ENCODE peak calls at places on chromosome 14, in nine cellular contexts. M is heart right ventricle; R is pancreas; U is lung; V is stomach; I is CD8-positive, alpha-beta T cell; Q is PC-9; A is GM23248; D is colonic mucosa. W is an unnamed sample. For H3K4me1, the result is how much of the 10 kb centered on the place peaks cover.

GRCh38 chr14:51727526-51727925 is 75.8 kb downstream of the FRMD6 start:
- DNase-seq in D (no peak), U (no peak), V (no peak), I (no peak), M (no peak), Q (no peak), A (peak), R (no peak), W (no peak)

GRCh38 chr14:48398675-48399282 is 723.4 kb upstream of the MDGA2 start:
- DNase-seq in D (no peak), U (no peak), Q (no peak), V (no peak), I (no peak), R (no peak), M (no peak), A (peak), W (no peak)

GRCh38 chr14:100714205-100714781 is 12.4 kb upstream of the DLK1 start:
- DNase-seq in I (no peak), V (no peak), Q (no peak), M (no peak), R (no peak), A (peak), U (no peak), D (no peak), W (no peak)

GRCh38 chr14:77508249-77508648 is 9.6 kb upstream of the ISM2 start:
- DNase-seq in I (no peak), Q (peak), R (no peak), M (no peak), D (no peak), U (no peak), V (no peak), A (peak), W (no peak)

GRCh38 chr14:42293180-42293579 is 686.5 kb downstream of the LRFN5 start:
- DNase-seq in I (no peak), U (no peak), M (no peak), V (no peak), A (no peak), Q (no peak), D (no peak), R (no peak), W (no peak)

GRCh38 chr14:54343276-54344121 is 53.3 kb upstream of the CDKN3 start:
- DNase-seq in R (no peak), M (no peak), V (no peak), I (no peak), Q (no peak), A (no peak), D (no peak), U (no peak), W (no peak)

GRCh38 chr14:84036863-84037262 is 1493.1 kb upstream of the FLRT2 start:
- DNase-seq in I (no peak), A (no peak), V (no peak), D (no peak), M (no peak), Q (peak), U (no peak), R (no peak), W (no peak)

GRCh38 chr14:96586921-96587822 is 85.0 kb downstream of the PAPOLA start:
- DNase-seq in Q (no peak), M (no peak), R (no peak), A (no peak), V (no peak), D (no peak), U (no peak), I (peak), W (no peak)

GRCh38 chr14:71242237-71242748 is 335.0 kb downstream of the PCNX1 start:
- DNase-seq in V (no peak), R (no peak), Q (peak), D (no peak), M (no peak), I (no peak), A (peak), U (no peak), W (no peak)

GRCh38 chr14:66910306-66910705 is 278.9 kb upstream of the GARIN2 start:
- DNase-seq in M (no peak), D (no peak), V (no peak), R (no peak), A (peak), I (no peak), U (no peak), Q (no peak), W (no peak)

GRCh38 chr14:76152333-76152681 is 585 bp downstream of the GPATCH2L start:
- DNase-seq in I (peak), M (peak), Q (peak), D (peak), A (peak), R (peak), U (peak), V (peak), W (peak)

GRCh38 chr14:100267990-100268389 is 29.0 kb downstream of the YY1 start:
- DNase-seq in M (no peak), V (no peak), A (no peak), R (no peak), Q (no peak), I (no peak), U (no peak), D (no peak), W (no peak)

GRCh38 chr14:26872510-26872909 is 274.7 kb upstream of the NOVA1 start:
- DNase-seq in V (peak), M (no peak), Q (no peak), U (no peak), A (peak), I (no peak), R (peak), D (no peak), W (no peak)

GRCh38 chr14:34012978-34013713 is 62.3 kb upstream of the EGLN3 start:
- DNase-seq in Q (peak), R (no peak), A (no peak), D (no peak), V (no peak), M (no peak), I (no peak), U (no peak), W (no peak)

GRCh38 chr14:72792051-72792788 is 101.7 kb downstream of the DPF3 start:
- DNase-seq in Q (no peak), V (no peak), D (no peak), A (no peak), R (no peak), U (no peak), M (peak), I (no peak), W (no peak)

DNA sequence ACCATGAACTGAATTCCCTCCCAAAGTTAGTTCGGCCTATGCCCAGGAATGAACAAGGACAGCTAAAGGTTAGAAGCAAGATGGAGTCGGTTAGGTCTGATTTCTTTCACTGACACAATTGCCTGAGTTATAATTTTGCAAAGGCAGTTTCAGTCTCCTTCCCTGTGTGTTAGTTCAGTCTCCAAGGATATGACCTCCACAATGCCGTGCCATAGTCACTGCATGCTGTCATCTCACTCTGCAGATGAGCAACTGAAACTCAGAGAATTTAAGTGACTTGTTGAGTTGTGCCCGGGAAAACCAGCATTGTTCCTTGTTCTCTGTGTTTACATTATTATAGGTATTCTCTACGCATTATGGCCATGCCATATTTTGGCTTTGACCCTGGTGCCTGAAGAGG is 10.1 kb upstream of the SERPINA1 start:
- DNase-seq in Q (no peak), U (no peak), D (no peak), R (no peak), I (no peak), V (no peak), A (no peak), M (no peak), W (no peak)
- H3K4me3 ChIP-seq in Q (no peak), U (no peak), D (no peak), R (no peak), I (no peak), V (no peak), A (no peak), M (no peak), W (no peak)

GRCh38 chr14:68928770-68929550 is 50.1 kb downstream of the ACTN1 start:
- DNase-seq in I (no peak), M (no peak), A (no peak), U (no peak), R (no peak), D (no peak), Q (no peak), V (no peak), W (no peak)
- H3K27ac ChIP-seq in I (peak), M (no peak), A (no peak), U (no peak), R (no peak), D (peak), Q (no peak), V (no peak), W (no peak)

DNA sequence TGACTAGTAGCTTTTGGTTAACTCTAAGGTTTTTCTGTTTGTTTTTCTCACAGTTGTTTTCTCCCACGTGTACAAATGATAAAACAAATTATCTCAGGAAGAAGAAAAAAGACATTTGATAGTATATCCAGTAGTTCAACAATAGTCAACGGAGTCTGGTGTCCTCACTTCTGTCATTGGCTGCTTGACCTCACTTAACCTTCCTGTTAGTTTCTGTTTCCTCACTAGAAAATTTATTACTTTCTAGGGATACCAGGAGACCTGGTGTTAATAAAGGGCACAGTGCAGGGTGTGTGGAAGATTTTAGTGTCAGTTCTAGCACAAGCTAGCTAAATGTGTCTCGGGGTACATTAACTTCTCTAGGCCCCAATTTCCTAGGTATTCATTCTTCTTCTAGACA is 116.0 kb downstream of the PRKCH start:
- DNase-seq in V (no peak), U (no peak), M (no peak), I (no peak), D (no peak), A (no peak), R (no peak), Q (peak), W (no peak)
- H3K4me1 ChIP-seq in V (under half), U (under half), M (half or more), I (half or more), D (under half), A (under half), R (under half), Q (under half), W (under half)

GRCh38 chr14:88321692-88322504 is 1.2 kb downstream of the KCNK10 start:
- DNase-seq in I (no peak), V (no peak), U (no peak), D (no peak), R (no peak), Q (no peak), A (no peak), M (no peak), W (no peak)
- H3K4me3 ChIP-seq in I (no peak), V (no peak), U (no peak), D (no peak), R (no peak), Q (no peak), A (no peak), M (no peak), W (no peak)

W was measured in effector memory CD4-positive, alpha-beta T cell.